ENCODE peak calls at places on chromosome 12, in six cellular contexts. V, A, M, P, R and K are unnamed samples. For H3K27me3 and H3K36me3, the result is how much of the 10 kb centered on the place peaks cover.

GRCh38 chr12:84772281-84772680 is 140.3 kb downstream of the SLC6A15 start:
- DNase-seq in A (no peak), P (no peak), M (no peak), V (no peak), R (no peak), K (no peak)

GRCh38 chr12:31362759-31363415 is 36.9 kb upstream of the SINHCAF start:
- DNase-seq in M (peak), R (no peak), P (no peak), A (no peak), V (no peak), K (peak)

GRCh38 chr12:126895946-126896520 is 1370.9 kb upstream of the TMEM132C start:
- DNase-seq in R (no peak), A (no peak), M (no peak), P (no peak), V (no peak), K (no peak)

GRCh38 chr12:38664661-38665269 is 240.6 kb downstream of the CPNE8 start:
- DNase-seq in R (no peak), M (no peak), V (no peak), P (peak), A (no peak), K (no peak)

GRCh38 chr12:4027412-4027811 is 154.2 kb upstream of the PARP11 start:
- DNase-seq in V (no peak), P (no peak), A (no peak), M (no peak), R (no peak), K (no peak)

GRCh38 chr12:82651489-82651888 is 35.2 kb upstream of the TMTC2 start:
- DNase-seq in V (no peak), M (no peak), R (no peak), P (no peak), A (no peak), K (peak)

GRCh38 chr12:91133871-91134270 is 22.6 kb upstream of the LUM start:
- DNase-seq in A (no peak), P (no peak), R (no peak), V (peak), M (no peak), K (no peak)

GRCh38 chr12:119157528-119157927 is 21.2 kb upstream of the HSPB8 start:
- DNase-seq in V (no peak), P (no peak), R (no peak), M (no peak), A (no peak), K (peak)

GRCh38 chr12:46585854-46586621 is 213.5 kb upstream of the SLC38A2 start:
- DNase-seq in P (no peak), A (no peak), V (peak), R (no peak), M (peak), K (peak)

GRCh38 chr12:113634982-113635381 is 163.3 kb upstream of the LHX5 start:
- DNase-seq in P (no peak), V (no peak), A (no peak), R (no peak), M (no peak), K (no peak)
- H3K27me3 ChIP-seq in P (under half), V (under half), A (under half), R (under half), M (under half), K (under half)

GRCh38 chr12:47725893-47726292 is 603 bp upstream of the ENDOU start:
- DNase-seq in P (no peak), A (peak), V (peak), R (no peak), M (no peak), K (no peak)
- H3K36me3 ChIP-seq in P (under half), A (under half), V (under half), R (under half), M (under half), K (under half)

GRCh38 chr12:53955036-53955775 is 503 bp downstream of the HOXC12 start:
- DNase-seq in A (no peak), R (peak), V (no peak), M (no peak), P (no peak), K (no peak)
- H3K27me3 ChIP-seq in A (half or more), R (under half), V (half or more), M (half or more), P (half or more), K (half or more)

GRCh38 chr12:48045965-48046364 is 41.7 kb upstream of the COL2A1 start:
- DNase-seq in P (no peak), R (no peak), A (no peak), V (no peak), M (no peak), K (no peak)
- H3K36me3 ChIP-seq in P (half or more), R (under half), A (under half), V (under half), M (half or more), K (under half)

GRCh38 chr12:5052348-5052747 is 8.7 kb downstream of the KCNA5 start:
- DNase-seq in P (no peak), R (no peak), M (no peak), A (no peak), V (no peak), K (no peak)
- H3K27me3 ChIP-seq in P (half or more), R (under half), M (under half), A (under half), V (under half), K (under half)

GRCh38 chr12:54277823-54278276 is 2.1 kb downstream of the CBX5 start:
- DNase-seq in M (no peak), R (no peak), V (no peak), A (no peak), P (no peak), K (no peak)
- H3K36me3 ChIP-seq in M (under half), R (under half), V (under half), A (under half), P (under half), K (under half)